ENCODE peak calls at places on chromosomes 7 and 10, in six cellular contexts. Z, L, M, P, J and S are unnamed samples.
A peak's percentile ranks its signal among the peaks of the same experiment; 100 is the strongest.

GRCh38 chr10:79053081-79053434 is 15.7 kb upstream of the ZMIZ1 start:
- DNase-seq in M (no peak), J (no peak), L (no peak), Z (no peak), P (no peak), S (no peak)

GRCh38 chr10:99422697-99423096 is 7.7 kb downstream of the GOT1 start:
- DNase-seq in M (no peak), J (no peak), P (no peak), L (no peak), Z (no peak), S (no peak)

GRCh38 chr7:44665531-44666213 is 59.2 kb downstream of the OGDH start:
- DNase-seq in M (no peak), P (no peak), L (no peak), J (peak; percentile 55), Z (no peak), S (no peak)

GRCh38 chr7:28236560-28236959 is 56.0 kb upstream of the JAZF1 start:
- DNase-seq in L (no peak), P (no peak), M (no peak), Z (no peak), J (no peak), S (no peak)

GRCh38 chr10:4693967-4694366 is 132.0 kb upstream of the AKR1E2 start:
- DNase-seq in M (no peak), L (no peak), J (no peak), P (no peak), Z (no peak), S (no peak)

GRCh38 chr10:69451209-69451783 is at the start of gene TSPAN15:
- DNase-seq in Z (peak; percentile 91), M (peak; percentile 72), L (peak; percentile 68), P (peak; percentile 78), J (peak; percentile 66), S (peak; percentile 72)

GRCh38 chr10:4704034-4704545 is 121.9 kb upstream of the AKR1E2 start:
- DNase-seq in L (no peak), M (no peak), P (peak; percentile 18), Z (no peak), J (peak; percentile 99), S (no peak)

GRCh38 chr10:3224241-3224640 is 51.7 kb upstream of the PITRM1 start:
- DNase-seq in L (no peak), J (no peak), P (no peak), M (no peak), Z (no peak), S (no peak)

GRCh38 chr7:146090023-146090645 is 26.5 kb upstream of the CNTNAP2 start:
- DNase-seq in M (no peak), L (no peak), J (peak; percentile 43), P (peak; percentile 6), Z (no peak), S (no peak)

GRCh38 chr7:117010375-117011133 is 57.3 kb downstream of the ST7 start:
- DNase-seq in L (no peak), P (no peak), M (no peak), J (peak; percentile 79), Z (no peak), S (no peak)

GRCh38 chr7:1920266-1920681 is 250.2 kb downstream of the ELFN1 start:
- DNase-seq in L (no peak), M (peak; percentile 31), Z (no peak), P (no peak), J (no peak), S (peak; percentile 18)

GRCh38 chr7:155247479-155248365 is 50.0 kb upstream of the INSIG1 start:
- DNase-seq in M (no peak), P (no peak), Z (no peak), J (no peak), L (no peak), S (no peak)

GRCh38 chr10:126041804-126042231 is 145.5 kb downstream of the FANK1 start:
- DNase-seq in Z (peak; percentile 94), P (peak; percentile 53), M (peak; percentile 84), J (peak; percentile 38), L (peak; percentile 60), S (peak; percentile 52)

GRCh38 chr10:73209705-73210104 is 37.4 kb downstream of the DNAJC9 start:
- DNase-seq in J (peak; percentile 87), P (no peak), L (no peak), M (no peak), Z (no peak), S (no peak)

GRCh38 chr10:87546221-87546620 is 41.5 kb downstream of the MINPP1 start:
- DNase-seq in P (no peak), L (no peak), Z (peak; percentile 53), M (peak; percentile 1), J (no peak), S (no peak)